ENCODE peak calls at places on chromosomes 2 and 18, in four cellular contexts. M is mucosa of descending colon, R is breast epithelium, Y is K562. S is an unnamed sample.

GRCh38 chr2:199850718-199851498 is at the start of gene FTCDNL1:
- DNase-seq in M (peak; percentile 88), R (peak; percentile 62), Y (peak; percentile 61), S (peak; percentile 84)

GRCh38 chr2:55590810-55591440 is 26.5 kb downstream of the PPP4R3B start:
- DNase-seq in M (no peak), R (no peak), Y (peak; percentile 27), S (peak; percentile 33)

GRCh38 chr2:58240938-58241755 is at the start of gene FANCL:
- DNase-seq in M (peak; percentile 95), R (peak; percentile 86), Y (peak; percentile 92), S (peak; percentile 93)

GRCh38 chr2:165874445-165875039 is 79.0 kb downstream of the TTC21B start:
- DNase-seq in M (no peak), R (no peak), Y (peak; percentile 33), S (peak; percentile 71)

GRCh38 chr2:122029945-122030344 is 274.5 kb downstream of the TSN start:
- DNase-seq in M (no peak), R (no peak), Y (no peak), S (no peak)

GRCh38 chr18:9916067-9916684 is 2.4 kb downstream of the VAPA start:
- DNase-seq in M (no peak), R (no peak), Y (no peak), S (no peak)

GRCh38 chr2:181472990-181473389 is 15.8 kb downstream of the ITGA4 start:
- DNase-seq in M (no peak), R (no peak), Y (no peak), S (no peak)

GRCh38 chr2:23651187-23651983 is 266.4 kb downstream of the KLHL29 start:
- DNase-seq in M (no peak), R (no peak), Y (no peak), S (peak; percentile 35)

GRCh38 chr2:207341816-207342215 is 176.1 kb upstream of the KLF7 start:
- DNase-seq in M (no peak), R (no peak), Y (no peak), S (peak; percentile 14)

GRCh38 chr18:23106575-23106974 is 28.7 kb upstream of the CABLES1 start:
- DNase-seq in M (peak; percentile 64), R (no peak), Y (no peak), S (peak; percentile 65)

GRCh38 chr18:46469186-46469915 is 187.7 kb downstream of the LOXHD1 start:
- DNase-seq in M (no peak), R (peak; percentile 78), Y (no peak), S (no peak)

GRCh38 chr2:186575302-186575701 is 14.6 kb upstream of the ITGAV start:
- DNase-seq in M (no peak), R (no peak), Y (peak; percentile 64), S (peak; percentile 92)

GRCh38 chr2:95728878-95729511 is 137.2 kb downstream of the TRIM43 start:
- DNase-seq in M (peak; percentile 33), R (peak; percentile 65), Y (peak; percentile 22), S (peak; percentile 72)

GRCh38 chr2:65112630-65113029 is 17.3 kb downstream of the RAB1A start:
- DNase-seq in M (no peak), R (no peak), Y (no peak), S (peak; percentile 21)

GRCh38 chr2:28408764-28409599 is 16.3 kb downstream of the FOSL2 start:
- DNase-seq in M (peak; percentile 60), R (no peak), Y (no peak), S (peak; percentile 44)

GRCh38 chr2:62457555-62457954 is 48.4 kb downstream of the TMEM17 start:
- DNase-seq in M (no peak), R (no peak), Y (no peak), S (no peak)

GRCh38 chr2:222318712-222319575 is 20.1 kb upstream of the PAX3 start:
- DNase-seq in M (peak; percentile 62), R (no peak), Y (no peak), S (peak; percentile 85)

GRCh38 chr2:179268277-179268935 is 3.8 kb upstream of the SESTD1 start:
- DNase-seq in M (no peak), R (no peak), Y (no peak), S (peak; percentile 18)

GRCh38 chr2:175187378-175187777 is 5.9 kb upstream of the ATP5MC3 start:
- DNase-seq in M (no peak), R (no peak), Y (no peak), S (peak; percentile 62)

GRCh38 chr2:104902317-104902716 is 48.4 kb downstream of the POU3F3 start:
- DNase-seq in M (no peak), R (no peak), Y (no peak), S (no peak)

GRCh38 chr2:6863792-6864191 is 1.9 kb downstream of the CMPK2 start:
- DNase-seq in M (no peak), R (no peak), Y (no peak), S (peak; percentile 89)

GRCh38 chr2:231429916-231430315 is 34.4 kb downstream of the NCL start:
- DNase-seq in M (no peak), R (no peak), Y (no peak), S (no peak)

GRCh38 chr18:70195852-70196434 is 9.5 kb downstream of the RTTN start:
- DNase-seq in M (no peak), R (no peak), Y (peak; percentile 16), S (peak; percentile 53)

GRCh38 chr2:54285451-54285850 is 29.4 kb upstream of the TSPYL6 start:
- DNase-seq in M (no peak), R (no peak), Y (no peak), S (no peak)

GRCh38 chr2:213229814-213230213 is 54.5 kb upstream of the SPAG16 start:
- DNase-seq in M (no peak), R (no peak), Y (no peak), S (peak; percentile 67)

GRCh38 chr2:218694405-218695145 is 16.1 kb upstream of the TTLL4 start:
- DNase-seq in M (no peak), R (no peak), Y (no peak), S (no peak)

GRCh38 chr2:241506793-241507429 is 1.5 kb downstream of the STK25 start:
- DNase-seq in M (no peak), R (no peak), Y (no peak), S (no peak)

GRCh38 chr2:165576409-165576808 is 106.9 kb downstream of the CSRNP3 start:
- DNase-seq in M (no peak), R (no peak), Y (no peak), S (no peak)

GRCh38 chr18:21741511-21742322 is 1.1 kb downstream of the MIB1 start:
- DNase-seq in M (no peak), R (no peak), Y (no peak), S (peak; percentile 56)

GRCh38 chr2:217489145-217489960 is 513.4 kb downstream of the TNS1 start:
- DNase-seq in M (no peak), R (no peak), Y (no peak), S (no peak)

GRCh38 chr2:181857471-181857870 is 34.1 kb upstream of the ITPRID2 start:
- DNase-seq in M (no peak), R (no peak), Y (no peak), S (no peak)

S was measured in NB4.